ENCODE peak calls at places on chromosomes 12 and 14, in seven cellular contexts. One of them, this sample, is unnamed.

GRCh38 chr14:94122438-94122837 is 7.0 kb downstream of the IFI27L2 start:
- DNase-seq in A549: no peak
- DNase-seq in K562: no peak
- DNase-seq in HepG2: no peak
- DNase-seq in H1: no peak
- DNase-seq in IMR-90: no peak
- DNase-seq in GM12878: no peak
- DNase-seq in this sample: no peak

GRCh38 chr12:26121841-26122680 is 2.8 kb downstream of the BHLHE41 start:
- DNase-seq in H1: no peak
- DNase-seq in HepG2: no peak
- DNase-seq in IMR-90: peak; percentile 34
- DNase-seq in K562: peak; percentile 31
- DNase-seq in A549: no peak
- DNase-seq in GM12878: no peak
- DNase-seq in this sample: no peak

GRCh38 chr12:110112335-110112660 is 11.9 kb upstream of the IFT81 start:
- DNase-seq in A549: no peak
- DNase-seq in GM12878: no peak
- DNase-seq in H1: no peak
- DNase-seq in K562: no peak
- DNase-seq in HepG2: no peak
- DNase-seq in IMR-90: no peak
- DNase-seq in this sample: no peak

GRCh38 chr12:113973109-113973904 is 7.2 kb upstream of the RBM19 start:
- DNase-seq in HepG2: no peak
- DNase-seq in A549: no peak
- DNase-seq in K562: no peak
- DNase-seq in IMR-90: no peak
- DNase-seq in H1: no peak
- DNase-seq in GM12878: no peak
- DNase-seq in this sample: no peak

GRCh38 chr14:67837011-67837624 is 17.5 kb downstream of the RAD51B start:
- DNase-seq in HepG2: peak; percentile 74
- DNase-seq in GM12878: peak; percentile 34
- DNase-seq in K562: peak; percentile 67
- DNase-seq in IMR-90: peak; percentile 88
- DNase-seq in A549: peak; percentile 29
- DNase-seq in H1: no peak
- DNase-seq in this sample: peak; percentile 72

GRCh38 chr12:14239935-14240872 is 125.3 kb upstream of the ATF7IP start:
- DNase-seq in H1: no peak
- DNase-seq in K562: no peak
- DNase-seq in GM12878: peak; percentile 75
- DNase-seq in HepG2: no peak
- DNase-seq in IMR-90: no peak
- DNase-seq in A549: no peak
- DNase-seq in this sample: no peak

GRCh38 chr14:74569826-74570591 is 42.0 kb downstream of the LTBP2 start:
- DNase-seq in H1: no peak
- DNase-seq in GM12878: no peak
- DNase-seq in K562: no peak
- DNase-seq in HepG2: peak; percentile 12
- DNase-seq in IMR-90: peak; percentile 21
- DNase-seq in A549: no peak
- DNase-seq in this sample: no peak

GRCh38 chr14:49050836-49051235 is 535.3 kb downstream of the RPS29 start:
- DNase-seq in K562: no peak
- DNase-seq in HepG2: no peak
- DNase-seq in IMR-90: peak; percentile 78
- DNase-seq in H1: no peak
- DNase-seq in A549: no peak
- DNase-seq in GM12878: no peak
- DNase-seq in this sample: no peak

GRCh38 chr12:22662356-22662755 is 37.4 kb downstream of the ETNK1 start:
- DNase-seq in A549: no peak
- DNase-seq in K562: no peak
- DNase-seq in HepG2: no peak
- DNase-seq in H1: no peak
- DNase-seq in IMR-90: no peak
- DNase-seq in GM12878: no peak
- DNase-seq in this sample: no peak

GRCh38 chr14:32821989-32822653 is 116.6 kb upstream of the NPAS3 start:
- DNase-seq in HepG2: no peak
- DNase-seq in IMR-90: peak; percentile 4
- DNase-seq in K562: no peak
- DNase-seq in H1: no peak
- DNase-seq in GM12878: no peak
- DNase-seq in A549: no peak
- DNase-seq in this sample: no peak

GRCh38 chr14:99118946-99119345 is 153.1 kb downstream of the BCL11B start:
- DNase-seq in IMR-90: no peak
- DNase-seq in HepG2: no peak
- DNase-seq in GM12878: no peak
- DNase-seq in A549: no peak
- DNase-seq in K562: no peak
- DNase-seq in H1: no peak
- DNase-seq in this sample: no peak
- TF ChIP-seq CEBPB in IMR-90: no peak
- TF ChIP-seq CEBPB in HepG2: no peak
- TF ChIP-seq CEBPB in GM12878: no peak
- TF ChIP-seq CEBPB in A549: no peak
- TF ChIP-seq CEBPB in K562: no peak
- TF ChIP-seq CEBPB in H1: no peak
- TF ChIP-seq CEBPB in this sample: no peak

GRCh38 chr12:1865284-1865866 is 45.0 kb downstream of the LRTM2 start:
- DNase-seq in IMR-90: no peak
- DNase-seq in GM12878: no peak
- DNase-seq in K562: no peak
- DNase-seq in A549: no peak
- DNase-seq in H1: no peak
- DNase-seq in HepG2: no peak
- DNase-seq in this sample: no peak
- TF ChIP-seq CEBPB in IMR-90: no peak
- TF ChIP-seq CEBPB in GM12878: no peak
- TF ChIP-seq CEBPB in K562: no peak
- TF ChIP-seq CEBPB in A549: no peak
- TF ChIP-seq CEBPB in H1: no peak
- TF ChIP-seq CEBPB in HepG2: no peak
- TF ChIP-seq CEBPB in this sample: no peak

GRCh38 chr14:104186575-104186974 is 48.2 kb downstream of the KIF26A start:
- DNase-seq in GM12878: no peak
- DNase-seq in H1: no peak
- DNase-seq in IMR-90: no peak
- DNase-seq in HepG2: no peak
- DNase-seq in A549: no peak
- DNase-seq in K562: no peak
- DNase-seq in this sample: no peak
- TF ChIP-seq CEBPB in GM12878: no peak
- TF ChIP-seq CEBPB in H1: no peak
- TF ChIP-seq CEBPB in IMR-90: no peak
- TF ChIP-seq CEBPB in HepG2: no peak
- TF ChIP-seq CEBPB in A549: no peak
- TF ChIP-seq CEBPB in K562: no peak
- TF ChIP-seq CEBPB in this sample: no peak

GRCh38 chr14:72816287-72816686 is 77.6 kb downstream of the DPF3 start:
- DNase-seq in H1: no peak
- DNase-seq in GM12878: no peak
- DNase-seq in A549: no peak
- DNase-seq in IMR-90: no peak
- DNase-seq in HepG2: no peak
- DNase-seq in K562: no peak
- DNase-seq in this sample: no peak
- TF ChIP-seq CEBPB in H1: no peak
- TF ChIP-seq CEBPB in GM12878: no peak
- TF ChIP-seq CEBPB in A549: no peak
- TF ChIP-seq CEBPB in IMR-90: no peak
- TF ChIP-seq CEBPB in HepG2: no peak
- TF ChIP-seq CEBPB in K562: no peak
- TF ChIP-seq CEBPB in this sample: no peak

GRCh38 chr14:70257526-70257925 is 68.8 kb upstream of the SLC8A3 start:
- DNase-seq in H1: peak; percentile 34
- DNase-seq in HepG2: no peak
- DNase-seq in GM12878: no peak
- DNase-seq in A549: no peak
- DNase-seq in K562: peak; percentile 64
- DNase-seq in IMR-90: no peak
- DNase-seq in this sample: peak; percentile 60
- TF ChIP-seq CEBPB in H1: no peak
- TF ChIP-seq CEBPB in HepG2: no peak
- TF ChIP-seq CEBPB in GM12878: no peak
- TF ChIP-seq CEBPB in A549: no peak
- TF ChIP-seq CEBPB in K562: no peak
- TF ChIP-seq CEBPB in IMR-90: no peak
- TF ChIP-seq CEBPB in this sample: no peak

GRCh38 chr12:27821259-27821973 is 41.4 kb upstream of the MANSC4 start:
- DNase-seq in K562: peak; percentile 86
- DNase-seq in HepG2: peak; percentile 67
- DNase-seq in GM12878: peak; percentile 48
- DNase-seq in A549: peak; percentile 79
- DNase-seq in H1: peak; percentile 17
- DNase-seq in IMR-90: peak; percentile 85
- DNase-seq in this sample: peak; percentile 77

GRCh38 chr12:27822076-27822712 is 42.2 kb upstream of the MANSC4 start:
- DNase-seq in H1: no peak
- DNase-seq in HepG2: no peak
- DNase-seq in GM12878: peak; percentile 69
- DNase-seq in K562: peak; percentile 60
- DNase-seq in IMR-90: peak; percentile 97
- DNase-seq in A549: no peak
- DNase-seq in this sample: peak; percentile 22

GRCh38 chr12:27823038-27823437 is 43.0 kb upstream of the MANSC4 start:
- DNase-seq in GM12878: no peak
- DNase-seq in A549: no peak
- DNase-seq in K562: no peak
- DNase-seq in H1: no peak
- DNase-seq in IMR-90: no peak
- DNase-seq in HepG2: no peak
- DNase-seq in this sample: no peak

GRCh38 chr12:27826076-27826475 is 46.0 kb upstream of the MANSC4 start:
- DNase-seq in HepG2: no peak
- DNase-seq in H1: no peak
- DNase-seq in GM12878: no peak
- DNase-seq in A549: no peak
- DNase-seq in K562: no peak
- DNase-seq in IMR-90: peak; percentile 47
- DNase-seq in this sample: no peak

GRCh38 chr12:27824126-27824842 is 44.2 kb upstream of the MANSC4 start:
- DNase-seq in IMR-90: no peak
- DNase-seq in GM12878: peak; percentile 60
- DNase-seq in HepG2: no peak
- DNase-seq in K562: peak; percentile 28
- DNase-seq in A549: no peak
- DNase-seq in H1: no peak
- DNase-seq in this sample: no peak
- TF ChIP-seq CEBPB in IMR-90: no peak
- TF ChIP-seq CEBPB in GM12878: no peak
- TF ChIP-seq CEBPB in HepG2: no peak
- TF ChIP-seq CEBPB in K562: no peak
- TF ChIP-seq CEBPB in A549: no peak
- TF ChIP-seq CEBPB in H1: no peak
- TF ChIP-seq CEBPB in this sample: no peak

GRCh38 chr12:52121848-52122838 is 42.6 kb downstream of the SMIM41 start:
- DNase-seq in K562: peak; percentile 68
- DNase-seq in IMR-90: peak; percentile 58
- DNase-seq in H1: peak; percentile 59
- DNase-seq in HepG2: no peak
- DNase-seq in A549: peak; percentile 68
- DNase-seq in GM12878: no peak
- DNase-seq in this sample: no peak
- TF ChIP-seq CEBPB in K562: no peak
- TF ChIP-seq CEBPB in IMR-90: no peak
- TF ChIP-seq CEBPB in H1: no peak
- TF ChIP-seq CEBPB in HepG2: no peak
- TF ChIP-seq CEBPB in A549: no peak
- TF ChIP-seq CEBPB in GM12878: no peak
- TF ChIP-seq CEBPB in this sample: no peak

GRCh38 chr14:99120147-99121026 is 151.6 kb downstream of the BCL11B start:
- DNase-seq in IMR-90: no peak
- DNase-seq in A549: no peak
- DNase-seq in H1: no peak
- DNase-seq in GM12878: no peak
- DNase-seq in K562: no peak
- DNase-seq in HepG2: no peak
- DNase-seq in this sample: no peak

GRCh38 chr14:99118046-99118721 is 153.8 kb downstream of the BCL11B start:
- DNase-seq in A549: no peak
- DNase-seq in GM12878: no peak
- DNase-seq in H1: no peak
- DNase-seq in K562: no peak
- DNase-seq in HepG2: no peak
- DNase-seq in IMR-90: no peak
- DNase-seq in this sample: no peak

GRCh38 chr14:99119554-99119953 is 152.4 kb downstream of the BCL11B start:
- DNase-seq in A549: no peak
- DNase-seq in IMR-90: no peak
- DNase-seq in HepG2: no peak
- DNase-seq in K562: no peak
- DNase-seq in GM12878: no peak
- DNase-seq in H1: no peak
- DNase-seq in this sample: no peak

GRCh38 chr14:99116741-99117295 is 155.2 kb downstream of the BCL11B start:
- DNase-seq in K562: no peak
- DNase-seq in HepG2: no peak
- DNase-seq in GM12878: no peak
- DNase-seq in A549: no peak
- DNase-seq in IMR-90: no peak
- DNase-seq in H1: no peak
- DNase-seq in this sample: no peak

DNA sequence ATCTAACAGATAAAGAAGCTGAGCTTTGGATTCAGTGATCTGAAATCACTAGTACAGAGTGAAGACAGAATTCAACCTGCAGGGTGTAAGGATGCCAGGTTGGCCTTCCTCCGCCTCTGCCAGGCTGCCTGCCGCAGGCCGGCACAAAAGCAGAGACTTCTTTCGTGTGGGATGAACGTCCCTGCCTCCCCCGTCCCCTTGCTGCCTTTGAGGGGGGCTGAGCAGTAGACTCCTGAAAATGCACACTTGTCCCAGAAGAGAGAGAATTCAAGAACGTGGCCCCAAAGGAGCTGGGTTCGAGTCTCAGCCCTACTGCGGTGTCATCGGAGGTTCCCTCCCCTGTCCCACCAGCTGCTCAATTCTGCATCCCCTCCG is 154.3 kb downstream of the BCL11B start:
- DNase-seq in A549: no peak
- DNase-seq in GM12878: no peak
- DNase-seq in HepG2: no peak
- DNase-seq in K562: no peak
- DNase-seq in H1: no peak
- DNase-seq in IMR-90: no peak
- DNase-seq in this sample: no peak
- TF ChIP-seq CEBPB in A549: no peak
- TF ChIP-seq CEBPB in GM12878: no peak
- TF ChIP-seq CEBPB in HepG2: no peak
- TF ChIP-seq CEBPB in K562: no peak
- TF ChIP-seq CEBPB in H1: no peak
- TF ChIP-seq CEBPB in IMR-90: no peak
- TF ChIP-seq CEBPB in this sample: no peak